ENCODE peak calls at places on chromosomes 13 and 19, in ten cellular contexts. E is Peyer's patch, F is HCT116, N is transverse colon, X is uterus, C is breast epithelium, Q is adrenal gland, T is HepG2, P is right lobe of liver, O is A549. Z is an unnamed sample. For H3K4me1, the result is how much of the 10 kb centered on the place peaks cover.

GRCh38 chr13:37094840-37095239 is 10.6 kb downstream of the CSNK1A1L start:
- DNase-seq in E (no peak), F (no peak), N (no peak), X (no peak), C (no peak), Q (no peak), T (no peak), P (no peak), O (no peak), Z (no peak)

GRCh38 chr13:50365683-50366391 is 350.6 kb downstream of the KCNRG start:
- DNase-seq in E (peak), F (no peak), N (peak), X (no peak), C (no peak), Q (no peak), T (peak), P (no peak), O (no peak), Z (no peak)

GRCh38 chr19:38722947-38723605 is 21.2 kb downstream of the CAPN12 start:
- DNase-seq in E (no peak), F (no peak), N (no peak), X (no peak), C (no peak), Q (no peak), T (no peak), P (no peak), O (no peak), Z (no peak)

GRCh38 chr19:8610928-8611284 is 391 bp upstream of the ADAMTS10 start:
- DNase-seq in E (no peak), F (no peak), N (no peak), X (no peak), C (no peak), Q (no peak), T (no peak), P (no peak), O (no peak), Z (no peak)

GRCh38 chr13:68234278-68234677 is 1004.1 kb upstream of the PCDH9 start:
- DNase-seq in E (no peak), F (no peak), N (no peak), X (no peak), C (no peak), Q (no peak), T (no peak), P (no peak), O (no peak), Z (no peak)

GRCh38 chr13:26623125-26623524 is 65.6 kb downstream of the WASF3 start:
- DNase-seq in E (no peak), F (no peak), N (no peak), X (no peak), C (no peak), Q (no peak), T (no peak), P (no peak), O (no peak), Z (no peak)

GRCh38 chr19:8109455-8109854 is 39.9 kb downstream of the FBN3 start:
- DNase-seq in E (no peak), F (no peak), N (no peak), X (no peak), C (no peak), Q (no peak), T (no peak), P (no peak), O (no peak), Z (no peak)

GRCh38 chr13:66224644-66225043 is 1005.5 kb downstream of the PCDH9 start:
- DNase-seq in E (no peak), F (no peak), N (no peak), X (no peak), C (no peak), Q (no peak), T (no peak), P (no peak), O (no peak), Z (no peak)

GRCh38 chr19:51002542-51003311 is 1.3 kb upstream of the KLK8 start:
- DNase-seq in E (no peak), F (peak), N (no peak), X (no peak), C (peak), Q (no peak), T (no peak), P (no peak), O (peak), Z (no peak)

GRCh38 chr19:35592226-35592625 is 6.3 kb downstream of the PMIS2 start:
- DNase-seq in E (no peak), F (peak), N (no peak), X (no peak), C (no peak), Q (no peak), T (peak), P (no peak), O (peak), Z (no peak)

GRCh38 chr13:69324109-69324886 is 783.3 kb upstream of the ATXN8OS start:
- DNase-seq in E (no peak), F (peak), N (no peak), X (no peak), C (no peak), Q (no peak), T (peak), P (no peak), O (no peak), Z (no peak)

GRCh38 chr13:34361528-34361927 is 543.6 kb downstream of the RFC3 start:
- DNase-seq in E (no peak), F (no peak), N (no peak), X (no peak), C (no peak), Q (no peak), T (no peak), P (no peak), O (no peak), Z (no peak)

GRCh38 chr13:41549491-41549890 is 92.1 kb downstream of the RGCC start:
- DNase-seq in E (no peak), F (no peak), N (no peak), X (no peak), C (no peak), Q (no peak), T (no peak), P (no peak), O (no peak), Z (no peak)

GRCh38 chr13:29162638-29163037 is 342.5 kb downstream of the MTUS2 start:
- DNase-seq in E (no peak), F (no peak), N (no peak), X (no peak), C (no peak), Q (peak), T (no peak), P (no peak), O (no peak), Z (no peak)

GRCh38 chr13:99356216-99357089 is 49.3 kb upstream of the GPR183 start:
- DNase-seq in E (peak), F (no peak), N (peak), X (no peak), C (no peak), Q (peak), T (no peak), P (no peak), O (no peak), Z (no peak)

GRCh38 chr13:52785721-52786120 is 46.1 kb upstream of the CNMD start:
- DNase-seq in E (no peak), F (peak), N (no peak), X (no peak), C (no peak), Q (no peak), T (no peak), P (no peak), O (no peak), Z (no peak)

GRCh38 chr13:113378825-113379224 is 14.9 kb upstream of the GRTP1 start:
- DNase-seq in E (no peak), F (no peak), N (no peak), X (no peak), C (no peak), Q (no peak), T (no peak), P (no peak), O (no peak), Z (peak)

GRCh38 chr19:45402469-45403070 is 2.3 kb downstream of the PPP1R13L start:
- DNase-seq in E (peak), F (no peak), N (peak), X (no peak), C (peak), Q (no peak), T (no peak), P (peak), O (peak), Z (no peak)

GRCh38 chr19:38194061-38194701 is 29.8 kb downstream of the DPF1 start:
- DNase-seq in E (no peak), F (no peak), N (no peak), X (no peak), C (no peak), Q (no peak), T (peak), P (no peak), O (no peak), Z (no peak)

GRCh38 chr13:76965759-76966421 is 17.6 kb downstream of the ACOD1 start:
- DNase-seq in E (peak), F (no peak), N (peak), X (peak), C (no peak), Q (peak), T (no peak), P (peak), O (no peak), Z (no peak)

GRCh38 chr19:18216789-18217188 is 9.4 kb downstream of the PDE4C start:
- DNase-seq in E (no peak), F (no peak), N (no peak), X (no peak), C (no peak), Q (no peak), T (no peak), P (no peak), O (no peak), Z (no peak)

GRCh38 chr19:33273881-33274662 is 28.3 kb downstream of the CEBPA start:
- DNase-seq in E (peak), F (peak), N (peak), X (peak), C (no peak), Q (no peak), T (peak), P (peak), O (no peak), Z (no peak)

GRCh38 chr19:46442808-46443450 is 14.2 kb upstream of the PNMA8C start:
- DNase-seq in E (no peak), F (no peak), N (no peak), X (peak), C (no peak), Q (peak), T (no peak), P (no peak), O (peak), Z (no peak)

GRCh38 chr19:38231918-38232317 is 7.9 kb upstream of the DPF1 start:
- DNase-seq in E (no peak), F (no peak), N (no peak), X (no peak), C (no peak), Q (no peak), T (no peak), P (no peak), O (no peak), Z (no peak)

GRCh38 chr13:21039097-21039800 is 22.1 kb downstream of the LATS2 start:
- DNase-seq in E (no peak), F (no peak), N (no peak), X (no peak), C (no peak), Q (no peak), T (no peak), P (no peak), O (no peak), Z (no peak)

GRCh38 chr19:43551399-43552197 is 18.6 kb downstream of the ZNF575 start:
- DNase-seq in E (no peak), F (no peak), N (no peak), X (no peak), C (no peak), Q (no peak), T (no peak), P (no peak), O (no peak), Z (no peak)

GRCh38 chr13:111339366-111340143 is 19.1 kb downstream of the TEX29 start:
- DNase-seq in E (no peak), F (no peak), N (no peak), X (no peak), C (no peak), Q (peak), T (no peak), P (no peak), O (no peak), Z (no peak)

GRCh38 chr13:64591981-64592380 is 2638.2 kb downstream of the PCDH9 start:
- DNase-seq in E (no peak), F (no peak), N (no peak), X (no peak), C (no peak), Q (no peak), T (no peak), P (no peak), O (no peak), Z (no peak)

GRCh38 chr19:28541602-28542393 is 671.2 kb downstream of the UQCRFS1 start:
- DNase-seq in E (no peak), F (no peak), N (no peak), X (no peak), C (no peak), Q (no peak), T (no peak), P (no peak), O (no peak), Z (no peak)

GRCh38 chr19:28539759-28540158 is 673.2 kb downstream of the UQCRFS1 start:
- DNase-seq in E (no peak), F (no peak), N (no peak), X (no peak), C (no peak), Q (no peak), T (no peak), P (no peak), O (no peak), Z (no peak)

GRCh38 chr19:28542394-28543243 is 670.3 kb downstream of the UQCRFS1 start:
- DNase-seq in E (no peak), F (no peak), N (no peak), X (no peak), C (no peak), Q (no peak), T (no peak), P (no peak), O (no peak), Z (no peak)

GRCh38 chr19:28543244-28543776 is 669.6 kb downstream of the UQCRFS1 start:
- DNase-seq in E (no peak), F (no peak), N (no peak), X (no peak), C (no peak), Q (no peak), T (no peak), P (no peak), O (no peak), Z (no peak)

DNA sequence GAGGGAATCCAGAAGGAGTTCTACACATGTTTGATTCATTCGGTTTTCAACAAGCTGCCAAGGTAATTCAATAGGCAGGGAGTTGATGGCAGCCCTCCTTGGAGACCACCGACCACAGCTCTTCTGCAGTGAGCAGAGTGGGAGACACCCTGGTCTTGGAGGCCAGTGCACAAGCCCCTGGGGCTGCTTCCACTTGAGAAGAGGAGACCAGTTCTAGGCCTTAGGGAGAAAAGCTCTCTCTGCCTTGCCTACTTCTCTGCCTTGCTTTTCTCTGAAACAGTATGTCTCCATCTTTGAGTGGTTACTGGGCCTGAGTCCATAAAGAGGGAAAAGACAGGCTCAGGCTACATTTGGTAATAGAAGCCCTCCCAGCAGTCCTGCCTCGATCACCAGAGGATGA is 671.9 kb downstream of the UQCRFS1 start:
- DNase-seq in E (no peak), F (no peak), N (no peak), X (no peak), C (no peak), Q (no peak), T (no peak), P (no peak), O (no peak), Z (no peak)
- H3K4me1 ChIP-seq in E (under half), F (under half), N (under half), X (under half), C (under half), Q (under half), T (under half), P (under half), O (under half), Z (under half)

GRCh38 chr19:3370214-3370720 is 3.9 kb downstream of the NFIC start:
- DNase-seq in E (no peak), F (no peak), N (no peak), X (peak), C (no peak), Q (no peak), T (no peak), P (no peak), O (no peak), Z (no peak)

GRCh38 chr19:3370728-3371591 is 4.6 kb downstream of the NFIC start:
- DNase-seq in E (no peak), F (no peak), N (no peak), X (no peak), C (no peak), Q (no peak), T (no peak), P (no peak), O (no peak), Z (no peak)

GRCh38 chr19:3368441-3368795 is 2.0 kb downstream of the NFIC start:
- DNase-seq in E (no peak), F (no peak), N (no peak), X (peak), C (no peak), Q (no peak), T (no peak), P (no peak), O (no peak), Z (no peak)

GRCh38 chr19:3368848-3369336 is 2.5 kb downstream of the NFIC start:
- DNase-seq in E (no peak), F (no peak), N (no peak), X (no peak), C (no peak), Q (no peak), T (no peak), P (no peak), O (no peak), Z (no peak)

DNA sequence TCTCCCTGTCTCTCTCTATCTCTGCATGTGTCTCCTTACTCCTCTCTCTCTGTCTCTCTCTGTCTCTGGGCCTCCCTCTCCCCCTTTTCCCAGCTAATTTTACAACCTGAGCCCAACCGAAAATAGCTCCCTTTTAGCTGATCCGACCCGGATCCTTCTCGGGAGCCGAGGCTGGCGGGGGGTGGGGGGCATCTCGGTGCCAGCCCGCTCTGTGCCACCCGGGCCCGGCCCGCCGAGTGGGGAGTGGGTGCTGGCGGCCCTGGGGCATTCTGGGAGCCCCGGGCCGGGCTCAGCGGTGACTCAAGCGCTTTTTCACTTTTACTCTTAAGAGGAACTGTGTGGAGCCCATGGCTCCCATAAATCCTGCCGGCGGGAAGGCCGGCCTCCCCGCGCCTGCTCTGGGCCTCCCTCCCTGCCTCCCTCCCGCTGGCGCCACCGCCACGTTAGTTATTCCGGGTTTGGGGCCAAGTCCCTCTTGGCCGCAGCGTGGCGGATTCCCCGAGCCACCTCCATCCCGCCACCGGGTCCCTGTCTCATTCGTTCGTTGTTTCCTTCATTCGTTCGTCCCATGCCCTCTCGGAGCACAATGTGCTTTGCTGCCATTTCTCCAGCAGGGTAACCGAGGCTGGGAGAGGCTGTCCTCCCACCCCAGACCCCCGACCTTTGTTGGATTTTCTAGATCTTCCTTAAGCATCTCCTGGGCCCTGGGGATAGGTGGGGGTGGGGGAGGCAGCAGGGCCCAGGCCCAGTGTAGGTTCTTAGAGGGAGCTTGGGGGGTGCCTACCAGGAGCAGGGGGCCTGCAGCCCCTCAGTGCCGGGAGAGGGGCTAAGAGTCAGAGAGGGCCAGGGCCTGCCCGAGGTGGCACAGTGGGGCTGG is 3.2 kb downstream of the NFIC start:
- DNase-seq in E (no peak), F (no peak), N (peak), X (peak), C (no peak), Q (peak), T (no peak), P (peak), O (no peak), Z (no peak)
- TF ChIP-seq POLR2A in E (no peak), F (no peak), N (no peak), X (peak), C (no peak), Q (peak), T (no peak), P (peak), O (no peak), Z (no peak)

GRCh38 chr19:47507031-47507430 is 7.8 kb downstream of the NAPA start:
- DNase-seq in E (no peak), F (no peak), N (no peak), X (no peak), C (peak), Q (peak), T (no peak), P (no peak), O (no peak), Z (no peak)
- H3K4me1 ChIP-seq in E (under half), F (under half), N (under half), X (half or more), C (under half), Q (half or more), T (under half), P (under half), O (under half), Z (half or more)

GRCh38 chr19:2427323-2428026 is at the start of gene TIMM13:
- DNase-seq in E (peak), F (peak), N (peak), X (peak), C (peak), Q (peak), T (peak), P (peak), O (peak), Z (peak)
- TF ChIP-seq POLR2A in E (peak), F (no peak), N (peak), X (peak), C (no peak), Q (peak), T (peak), P (peak), O (peak), Z (no peak)

GRCh38 chr13:33109801-33110200 is 93.6 kb downstream of the KL start:
- DNase-seq in E (no peak), F (no peak), N (no peak), X (no peak), C (no peak), Q (no peak), T (no peak), P (no peak), O (no peak), Z (no peak)

GRCh38 chr13:33109319-33109718 is 93.1 kb downstream of the KL start:
- DNase-seq in E (no peak), F (no peak), N (no peak), X (no peak), C (no peak), Q (no peak), T (no peak), P (no peak), O (no peak), Z (no peak)

GRCh38 chr13:33111414-33112110 is 95.3 kb downstream of the KL start:
- DNase-seq in E (no peak), F (no peak), N (peak), X (peak), C (peak), Q (no peak), T (peak), P (no peak), O (no peak), Z (no peak)

GRCh38 chr13:33110713-33111413 is 94.6 kb downstream of the KL start:
- DNase-seq in E (peak), F (no peak), N (no peak), X (no peak), C (peak), Q (peak), T (no peak), P (no peak), O (no peak), Z (peak)

GRCh38 chr13:33110386-33110712 is 94.1 kb downstream of the KL start:
- DNase-seq in E (no peak), F (no peak), N (no peak), X (no peak), C (no peak), Q (no peak), T (no peak), P (no peak), O (no peak), Z (no peak)
- H3K4me1 ChIP-seq in E (under half), F (under half), N (under half), X (under half), C (under half), Q (under half), T (under half), P (under half), O (under half), Z (under half)

GRCh38 chr13:109857325-109857724 is 70.9 kb upstream of the IRS2 start:
- DNase-seq in E (no peak), F (no peak), N (no peak), X (no peak), C (no peak), Q (no peak), T (no peak), P (no peak), O (no peak), Z (no peak)
- TF ChIP-seq POLR2A in E (no peak), F (no peak), N (no peak), X (no peak), C (no peak), Q (no peak), T (no peak), P (no peak), O (no peak), Z (no peak)

DNA sequence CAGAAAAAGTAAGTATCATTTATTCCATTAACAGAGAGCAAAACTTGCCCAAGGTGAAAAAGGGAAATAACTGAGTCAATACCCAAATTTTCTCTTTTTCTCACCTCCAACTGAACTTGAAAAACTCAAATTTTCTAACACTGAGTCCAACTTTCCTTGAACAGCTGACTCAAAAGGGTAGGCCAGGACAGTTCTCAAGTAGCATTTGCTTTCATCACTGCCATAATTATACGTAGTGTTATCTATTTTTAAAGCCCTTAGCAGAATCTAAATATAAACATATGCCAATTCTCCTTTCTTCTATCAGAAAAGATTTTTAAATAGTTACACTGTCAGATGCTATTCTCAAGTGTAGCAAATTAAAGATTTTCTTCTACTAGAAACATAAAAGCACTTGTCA is 3.5 kb downstream of the N4BP2L2 start:
- DNase-seq in E (no peak), F (no peak), N (no peak), X (no peak), C (no peak), Q (no peak), T (no peak), P (no peak), O (no peak), Z (no peak)
- H3K4me1 ChIP-seq in E (under half), F (under half), N (under half), X (under half), C (under half), Q (under half), T (half or more), P (under half), O (under half), Z (half or more)

Z was measured in suprapubic skin.